ENCODE peak calls at places on chromosome 6, in eight cellular contexts. One of them, this sample, is unnamed.

GRCh38 chr6:70667711-70668498 is at the start of gene SMAP1:
- DNase-seq in breast epithelium: peak; percentile 86
- DNase-seq in B cell: peak; percentile 95
- DNase-seq in psoas muscle: peak; percentile 97
- DNase-seq in cardiac muscle cell: peak; percentile 94
- DNase-seq in IMR-90: peak; percentile 84
- DNase-seq in GM23338: peak; percentile 92
- DNase-seq in cardiac fibroblast: peak; percentile 89
- DNase-seq in this sample: no peak

GRCh38 chr6:170025341-170026271 is 265.3 kb downstream of the DLL1 start:
- DNase-seq in psoas muscle: no peak
- DNase-seq in B cell: no peak
- DNase-seq in cardiac muscle cell: no peak
- DNase-seq in GM23338: no peak
- DNase-seq in IMR-90: no peak
- DNase-seq in cardiac fibroblast: no peak
- DNase-seq in breast epithelium: peak; percentile 17
- DNase-seq in this sample: no peak

GRCh38 chr6:111184827-111185567 is 97.7 kb downstream of the SLC16A10 start:
- DNase-seq in B cell: no peak
- DNase-seq in cardiac muscle cell: no peak
- DNase-seq in cardiac fibroblast: no peak
- DNase-seq in breast epithelium: no peak
- DNase-seq in IMR-90: no peak
- DNase-seq in psoas muscle: no peak
- DNase-seq in GM23338: no peak
- DNase-seq in this sample: no peak

GRCh38 chr6:1081566-1081965 is 230.3 kb upstream of the FOXQ1 start:
- DNase-seq in cardiac muscle cell: no peak
- DNase-seq in B cell: no peak
- DNase-seq in breast epithelium: no peak
- DNase-seq in psoas muscle: no peak
- DNase-seq in GM23338: no peak
- DNase-seq in cardiac fibroblast: no peak
- DNase-seq in IMR-90: peak; percentile 47
- DNase-seq in this sample: no peak

GRCh38 chr6:3314621-3315020 is 55.9 kb downstream of the PSMG4 start:
- DNase-seq in psoas muscle: no peak
- DNase-seq in cardiac fibroblast: no peak
- DNase-seq in GM23338: no peak
- DNase-seq in B cell: no peak
- DNase-seq in breast epithelium: no peak
- DNase-seq in cardiac muscle cell: no peak
- DNase-seq in IMR-90: no peak
- DNase-seq in this sample: no peak

GRCh38 chr6:53214172-53214571 is 65.5 kb upstream of the GCM1 start:
- DNase-seq in psoas muscle: no peak
- DNase-seq in cardiac muscle cell: no peak
- DNase-seq in breast epithelium: no peak
- DNase-seq in GM23338: no peak
- DNase-seq in B cell: no peak
- DNase-seq in cardiac fibroblast: no peak
- DNase-seq in IMR-90: no peak
- DNase-seq in this sample: no peak

GRCh38 chr6:36178544-36178943 is 18.0 kb upstream of the BRPF3 start:
- DNase-seq in breast epithelium: no peak
- DNase-seq in IMR-90: no peak
- DNase-seq in cardiac fibroblast: no peak
- DNase-seq in cardiac muscle cell: no peak
- DNase-seq in B cell: no peak
- DNase-seq in psoas muscle: no peak
- DNase-seq in GM23338: no peak
- DNase-seq in this sample: no peak

GRCh38 chr6:163603395-163603794 is 188.9 kb downstream of the QKI start:
- DNase-seq in cardiac fibroblast: no peak
- DNase-seq in cardiac muscle cell: no peak
- DNase-seq in GM23338: peak; percentile 33
- DNase-seq in psoas muscle: no peak
- DNase-seq in B cell: no peak
- DNase-seq in breast epithelium: no peak
- DNase-seq in IMR-90: no peak
- DNase-seq in this sample: no peak

GRCh38 chr6:170403451-170403850 is 96.9 kb downstream of the FAM120B start:
- DNase-seq in breast epithelium: no peak
- DNase-seq in psoas muscle: no peak
- DNase-seq in cardiac muscle cell: peak; percentile 64
- DNase-seq in GM23338: peak; percentile 76
- DNase-seq in B cell: no peak
- DNase-seq in cardiac fibroblast: peak; percentile 43
- DNase-seq in IMR-90: peak; percentile 70
- DNase-seq in this sample: no peak

GRCh38 chr6:163260111-163260895 is 154.2 kb upstream of the QKI start:
- DNase-seq in breast epithelium: no peak
- DNase-seq in cardiac muscle cell: peak; percentile 65
- DNase-seq in IMR-90: no peak
- DNase-seq in GM23338: peak; percentile 94
- DNase-seq in cardiac fibroblast: peak; percentile 19
- DNase-seq in psoas muscle: peak; percentile 32
- DNase-seq in B cell: no peak
- DNase-seq in this sample: no peak

GRCh38 chr6:44126320-44127149 is 717 bp downstream of the MRPL14 start:
- DNase-seq in GM23338: peak; percentile 81
- DNase-seq in IMR-90: peak; percentile 82
- DNase-seq in breast epithelium: peak; percentile 25
- DNase-seq in psoas muscle: peak; percentile 74
- DNase-seq in B cell: peak; percentile 59
- DNase-seq in cardiac muscle cell: peak; percentile 82
- DNase-seq in cardiac fibroblast: peak; percentile 72
- DNase-seq in this sample: no peak

GRCh38 chr6:11194399-11195274 is 37.8 kb downstream of the NEDD9 start:
- DNase-seq in cardiac muscle cell: peak; percentile 95
- DNase-seq in B cell: no peak
- DNase-seq in IMR-90: peak; percentile 59
- DNase-seq in cardiac fibroblast: peak; percentile 93
- DNase-seq in breast epithelium: no peak
- DNase-seq in GM23338: peak; percentile 57
- DNase-seq in psoas muscle: no peak
- DNase-seq in this sample: no peak

GRCh38 chr6:157724138-157724537 is 98.9 kb upstream of the SNX9 start:
- DNase-seq in IMR-90: no peak
- DNase-seq in B cell: no peak
- DNase-seq in psoas muscle: no peak
- DNase-seq in breast epithelium: no peak
- DNase-seq in GM23338: no peak
- DNase-seq in cardiac muscle cell: no peak
- DNase-seq in cardiac fibroblast: no peak
- DNase-seq in this sample: no peak

GRCh38 chr6:113875470-113875869 is 18.3 kb downstream of the MARCKS start:
- DNase-seq in breast epithelium: no peak
- DNase-seq in IMR-90: peak; percentile 76
- DNase-seq in cardiac muscle cell: peak; percentile 38
- DNase-seq in psoas muscle: no peak
- DNase-seq in GM23338: no peak
- DNase-seq in B cell: no peak
- DNase-seq in cardiac fibroblast: peak; percentile 54
- DNase-seq in this sample: no peak

GRCh38 chr6:170090561-170090960 is 200.3 kb downstream of the DLL1 start:
- DNase-seq in GM23338: no peak
- DNase-seq in cardiac muscle cell: no peak
- DNase-seq in cardiac fibroblast: no peak
- DNase-seq in breast epithelium: no peak
- DNase-seq in psoas muscle: no peak
- DNase-seq in IMR-90: no peak
- DNase-seq in B cell: peak; percentile 25
- DNase-seq in this sample: no peak

GRCh38 chr6:31546962-31547726 is at the start of gene NFKBIL1:
- DNase-seq in GM23338: peak; percentile 98
- DNase-seq in IMR-90: peak; percentile 98
- DNase-seq in cardiac muscle cell: peak; percentile 99
- DNase-seq in cardiac fibroblast: peak; percentile 99
- DNase-seq in psoas muscle: peak; percentile 95
- DNase-seq in breast epithelium: peak; percentile 95
- DNase-seq in B cell: peak; percentile 94
- DNase-seq in this sample: peak; percentile 78
- TF ChIP-seq CTCF in GM23338: no peak
- TF ChIP-seq CTCF in IMR-90: no peak
- TF ChIP-seq CTCF in cardiac muscle cell: no peak
- TF ChIP-seq CTCF in cardiac fibroblast: no peak
- TF ChIP-seq CTCF in psoas muscle: no peak
- TF ChIP-seq CTCF in breast epithelium: peak; percentile 9
- TF ChIP-seq CTCF in B cell: peak; percentile 50
- TF ChIP-seq CTCF in this sample: no peak

GRCh38 chr6:166443166-166443565 is 60.4 kb upstream of the MPC1 start:
- DNase-seq in cardiac muscle cell: no peak
- DNase-seq in breast epithelium: no peak
- DNase-seq in psoas muscle: no peak
- DNase-seq in cardiac fibroblast: no peak
- DNase-seq in IMR-90: no peak
- DNase-seq in GM23338: no peak
- DNase-seq in B cell: no peak
- DNase-seq in this sample: no peak

GRCh38 chr6:166440106-166440505 is 57.4 kb upstream of the MPC1 start:
- DNase-seq in breast epithelium: no peak
- DNase-seq in B cell: no peak
- DNase-seq in IMR-90: no peak
- DNase-seq in GM23338: no peak
- DNase-seq in cardiac fibroblast: no peak
- DNase-seq in psoas muscle: no peak
- DNase-seq in cardiac muscle cell: no peak
- DNase-seq in this sample: no peak

GRCh38 chr6:166440729-166441128 is 58.0 kb upstream of the MPC1 start:
- DNase-seq in cardiac fibroblast: no peak
- DNase-seq in IMR-90: no peak
- DNase-seq in GM23338: no peak
- DNase-seq in breast epithelium: no peak
- DNase-seq in B cell: no peak
- DNase-seq in psoas muscle: no peak
- DNase-seq in cardiac muscle cell: no peak
- DNase-seq in this sample: no peak

GRCh38 chr6:166442131-166442530 is 59.4 kb upstream of the MPC1 start:
- DNase-seq in breast epithelium: no peak
- DNase-seq in cardiac muscle cell: no peak
- DNase-seq in IMR-90: no peak
- DNase-seq in B cell: no peak
- DNase-seq in GM23338: no peak
- DNase-seq in cardiac fibroblast: no peak
- DNase-seq in psoas muscle: no peak
- DNase-seq in this sample: no peak

GRCh38 chr6:166441641-166442078 is 58.9 kb upstream of the MPC1 start:
- DNase-seq in breast epithelium: no peak
- DNase-seq in GM23338: no peak
- DNase-seq in cardiac fibroblast: no peak
- DNase-seq in B cell: no peak
- DNase-seq in psoas muscle: no peak
- DNase-seq in cardiac muscle cell: no peak
- DNase-seq in IMR-90: no peak
- DNase-seq in this sample: no peak
- TF ChIP-seq CTCF in breast epithelium: no peak
- TF ChIP-seq CTCF in GM23338: peak; percentile 22
- TF ChIP-seq CTCF in cardiac fibroblast: no peak
- TF ChIP-seq CTCF in B cell: no peak
- TF ChIP-seq CTCF in psoas muscle: no peak
- TF ChIP-seq CTCF in cardiac muscle cell: no peak
- TF ChIP-seq CTCF in IMR-90: no peak
- TF ChIP-seq CTCF in this sample: no peak

GRCh38 chr6:31702819-31703716 is at the start of gene ABHD16A:
- DNase-seq in GM23338: peak; percentile 99
- DNase-seq in B cell: peak; percentile 98
- DNase-seq in psoas muscle: peak; percentile 99
- DNase-seq in IMR-90: peak; percentile 98
- DNase-seq in cardiac muscle cell: peak; percentile 99
- DNase-seq in breast epithelium: peak; percentile 99
- DNase-seq in cardiac fibroblast: peak; percentile 99
- DNase-seq in this sample: peak; percentile 87
- TF ChIP-seq CTCF in GM23338: no peak
- TF ChIP-seq CTCF in B cell: no peak
- TF ChIP-seq CTCF in psoas muscle: peak; percentile 9
- TF ChIP-seq CTCF in IMR-90: no peak
- TF ChIP-seq CTCF in cardiac muscle cell: no peak
- TF ChIP-seq CTCF in breast epithelium: peak; percentile 26
- TF ChIP-seq CTCF in cardiac fibroblast: no peak
- TF ChIP-seq CTCF in this sample: no peak

DNA sequence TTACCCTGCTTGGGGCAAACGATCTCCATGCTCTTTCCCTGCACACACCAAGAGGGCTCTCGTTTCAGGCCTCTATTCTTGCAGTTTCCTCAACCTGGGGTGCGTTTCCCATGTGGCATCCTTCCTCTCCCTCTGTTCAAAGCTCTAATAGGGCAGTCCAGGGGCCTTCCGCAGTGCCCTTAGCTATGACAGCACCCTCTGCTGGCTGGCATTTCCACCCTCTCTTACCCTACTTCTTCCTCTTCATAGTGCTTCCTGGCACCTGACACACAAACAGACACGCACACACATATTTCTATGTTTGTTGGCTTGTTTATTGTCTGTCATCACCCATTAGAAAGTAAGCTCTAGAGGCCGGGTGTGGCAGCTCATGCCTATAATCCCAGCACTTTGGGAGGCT is 294.0 kb downstream of the CLIC5 start:
- DNase-seq in B cell: no peak
- DNase-seq in GM23338: peak; percentile 53
- DNase-seq in psoas muscle: no peak
- DNase-seq in cardiac fibroblast: no peak
- DNase-seq in breast epithelium: no peak
- DNase-seq in cardiac muscle cell: no peak
- DNase-seq in IMR-90: no peak
- DNase-seq in this sample: no peak
- TF ChIP-seq CTCF in B cell: no peak
- TF ChIP-seq CTCF in GM23338: peak; percentile 65
- TF ChIP-seq CTCF in psoas muscle: no peak
- TF ChIP-seq CTCF in cardiac fibroblast: no peak
- TF ChIP-seq CTCF in breast epithelium: no peak
- TF ChIP-seq CTCF in cardiac muscle cell: no peak
- TF ChIP-seq CTCF in IMR-90: no peak
- TF ChIP-seq CTCF in this sample: peak; percentile 29

This sample was measured in epithelial cell of proximal tubule.